ENCODE peak calls at places on chromosome 11, in five cellular contexts. W is HT-29; X is anterior cingulate cortex; C is stimulated activated CD4-positive, alpha-beta T cell treated with anti-CD3 and anti-CD28 coated beads, Interleukin-2, amount 100 ng/mL, for 24 hours; Q is activated CD8-positive, alpha-beta memory T cell treated with anti-CD3 and anti-CD28 coated beads, Interleukin-2, amount 50 U/mL, for 4 hours. O is an unnamed sample.

GRCh38 chr11:101346591-101346990 is 217.0 kb upstream of the PGR start:
- DNase-seq in W (no peak), C (no peak), Q (no peak), X (no peak), O (no peak)

GRCh38 chr11:2461253-2462091 is 16.7 kb downstream of the KCNQ1 start:
- DNase-seq in C (no peak), X (no peak), W (no peak), Q (no peak), O (no peak)

GRCh38 chr11:83115551-83115950 is 41.4 kb upstream of the PCF11 start:
- DNase-seq in W (no peak), X (no peak), Q (no peak), C (no peak), O (no peak)

GRCh38 chr11:135033545-135033944 is 621.5 kb upstream of the B3GAT1 start:
- DNase-seq in X (peak; percentile 49), C (no peak), Q (no peak), W (no peak), O (no peak)

GRCh38 chr11:96054870-96055705 is 131.2 kb upstream of the MTMR2 start:
- DNase-seq in X (no peak), Q (no peak), W (peak; percentile 75), C (no peak), O (no peak)

GRCh38 chr11:12671378-12671777 is 2.8 kb upstream of the TEAD1 start:
- DNase-seq in C (no peak), Q (no peak), W (no peak), X (no peak), O (no peak)

GRCh38 chr11:88692306-88692705 is 354.8 kb upstream of the CTSC start:
- DNase-seq in Q (no peak), X (no peak), C (no peak), W (no peak), O (no peak)

GRCh38 chr11:12460441-12460840 is 83.1 kb downstream of the PARVA start:
- DNase-seq in X (no peak), W (no peak), C (no peak), Q (no peak), O (no peak)

GRCh38 chr11:107598225-107599139 is 7.5 kb downstream of the ELMOD1 start:
- DNase-seq in W (peak; percentile 51), Q (no peak), X (no peak), C (no peak), O (no peak)

GRCh38 chr11:63918576-63919171 is 1.7 kb upstream of the RCOR2 start:
- DNase-seq in Q (no peak), C (no peak), X (no peak), W (no peak), O (no peak)

GRCh38 chr11:98568011-98568410 is 452.7 kb upstream of the CNTN5 start:
- DNase-seq in W (no peak), Q (no peak), X (no peak), C (no peak), O (no peak)

GRCh38 chr11:117807482-117808272 is 10.7 kb upstream of the DSCAML1 start:
- DNase-seq in X (peak; percentile 58), W (peak; percentile 84), C (peak; percentile 88), Q (peak; percentile 75), O (peak; percentile 84)

GRCh38 chr11:119619665-119620064 is 109.3 kb downstream of the NECTIN1 start:
- DNase-seq in C (no peak), Q (no peak), W (no peak), X (no peak), O (no peak)

GRCh38 chr11:126034026-126034822 is 28.4 kb downstream of the CDON start:
- DNase-seq in Q (no peak), W (no peak), C (no peak), X (no peak), O (no peak)

GRCh38 chr11:6200975-6201374 is 2.0 kb downstream of the OR52W1 start:
- DNase-seq in W (no peak), X (no peak), Q (no peak), C (no peak), O (no peak)